ENCODE peak calls at places on chromosomes 12 and 14, in eight cellular contexts. One of them, this sample, is unnamed.

GRCh38 chr14:97379091-97379531 is 581.9 kb downstream of the VRK1 start:
- DNase-seq in activated T-cell treated with anti-CD3 and anti-CD28 coated beads, Interleukin-2, amount 50 U/mL, for 4 hours: peak
- DNase-seq in fibroblast of the conjunctiva: no peak
- DNase-seq in stimulated activated CD8-positive, alpha-beta memory T cell treated with anti-CD3 and anti-CD28 coated beads, Interleukin-7, amount 100 ng/mL, for 4 hours: peak
- DNase-seq in left cardiac atrium: no peak
- DNase-seq in HEK293T: no peak
- DNase-seq in Peyer's patch: peak
- DNase-seq in activated gamma-delta T cell treated with Interleukin-2 at 50 U/mL for 16 hours: peak
- DNase-seq in this sample: no peak

GRCh38 chr12:18242380-18243089 is 18.8 kb upstream of the PIK3C2G start:
- DNase-seq in activated T-cell treated with anti-CD3 and anti-CD28 coated beads, Interleukin-2, amount 50 U/mL, for 4 hours: no peak
- DNase-seq in fibroblast of the conjunctiva: no peak
- DNase-seq in stimulated activated CD8-positive, alpha-beta memory T cell treated with anti-CD3 and anti-CD28 coated beads, Interleukin-7, amount 100 ng/mL, for 4 hours: no peak
- DNase-seq in left cardiac atrium: no peak
- DNase-seq in HEK293T: no peak
- DNase-seq in Peyer's patch: no peak
- DNase-seq in activated gamma-delta T cell treated with Interleukin-2 at 50 U/mL for 16 hours: no peak
- DNase-seq in this sample: peak

GRCh38 chr12:132393245-132393795 is 63.9 kb upstream of the GALNT9 start:
- DNase-seq in activated T-cell treated with anti-CD3 and anti-CD28 coated beads, Interleukin-2, amount 50 U/mL, for 4 hours: no peak
- DNase-seq in fibroblast of the conjunctiva: no peak
- DNase-seq in stimulated activated CD8-positive, alpha-beta memory T cell treated with anti-CD3 and anti-CD28 coated beads, Interleukin-7, amount 100 ng/mL, for 4 hours: no peak
- DNase-seq in left cardiac atrium: no peak
- DNase-seq in HEK293T: no peak
- DNase-seq in Peyer's patch: no peak
- DNase-seq in activated gamma-delta T cell treated with Interleukin-2 at 50 U/mL for 16 hours: no peak
- DNase-seq in this sample: no peak

GRCh38 chr12:105317453-105317852 is 13.0 kb upstream of the C12orf75 start:
- DNase-seq in activated T-cell treated with anti-CD3 and anti-CD28 coated beads, Interleukin-2, amount 50 U/mL, for 4 hours: no peak
- DNase-seq in fibroblast of the conjunctiva: no peak
- DNase-seq in stimulated activated CD8-positive, alpha-beta memory T cell treated with anti-CD3 and anti-CD28 coated beads, Interleukin-7, amount 100 ng/mL, for 4 hours: no peak
- DNase-seq in left cardiac atrium: no peak
- DNase-seq in HEK293T: no peak
- DNase-seq in Peyer's patch: no peak
- DNase-seq in activated gamma-delta T cell treated with Interleukin-2 at 50 U/mL for 16 hours: no peak
- DNase-seq in this sample: no peak

GRCh38 chr14:73472182-73473114 is 14.1 kb upstream of the NUMB start:
- DNase-seq in activated T-cell treated with anti-CD3 and anti-CD28 coated beads, Interleukin-2, amount 50 U/mL, for 4 hours: no peak
- DNase-seq in fibroblast of the conjunctiva: peak
- DNase-seq in stimulated activated CD8-positive, alpha-beta memory T cell treated with anti-CD3 and anti-CD28 coated beads, Interleukin-7, amount 100 ng/mL, for 4 hours: no peak
- DNase-seq in left cardiac atrium: no peak
- DNase-seq in HEK293T: peak
- DNase-seq in Peyer's patch: no peak
- DNase-seq in activated gamma-delta T cell treated with Interleukin-2 at 50 U/mL for 16 hours: no peak
- DNase-seq in this sample: no peak

GRCh38 chr14:67172056-67172455 is 17.2 kb upstream of the GARIN2 start:
- DNase-seq in activated T-cell treated with anti-CD3 and anti-CD28 coated beads, Interleukin-2, amount 50 U/mL, for 4 hours: no peak
- DNase-seq in fibroblast of the conjunctiva: no peak
- DNase-seq in stimulated activated CD8-positive, alpha-beta memory T cell treated with anti-CD3 and anti-CD28 coated beads, Interleukin-7, amount 100 ng/mL, for 4 hours: no peak
- DNase-seq in left cardiac atrium: no peak
- DNase-seq in HEK293T: no peak
- DNase-seq in Peyer's patch: no peak
- DNase-seq in activated gamma-delta T cell treated with Interleukin-2 at 50 U/mL for 16 hours: no peak
- DNase-seq in this sample: no peak

GRCh38 chr12:52260351-52261210 is 13.9 kb upstream of the KRT86 start:
- DNase-seq in activated T-cell treated with anti-CD3 and anti-CD28 coated beads, Interleukin-2, amount 50 U/mL, for 4 hours: no peak
- DNase-seq in fibroblast of the conjunctiva: peak
- DNase-seq in stimulated activated CD8-positive, alpha-beta memory T cell treated with anti-CD3 and anti-CD28 coated beads, Interleukin-7, amount 100 ng/mL, for 4 hours: no peak
- DNase-seq in left cardiac atrium: no peak
- DNase-seq in HEK293T: peak
- DNase-seq in Peyer's patch: no peak
- DNase-seq in activated gamma-delta T cell treated with Interleukin-2 at 50 U/mL for 16 hours: no peak
- DNase-seq in this sample: no peak

GRCh38 chr12:42237052-42237852 is 796 bp downstream of the YAF2 start:
- DNase-seq in activated T-cell treated with anti-CD3 and anti-CD28 coated beads, Interleukin-2, amount 50 U/mL, for 4 hours: peak
- DNase-seq in fibroblast of the conjunctiva: peak
- DNase-seq in stimulated activated CD8-positive, alpha-beta memory T cell treated with anti-CD3 and anti-CD28 coated beads, Interleukin-7, amount 100 ng/mL, for 4 hours: peak
- DNase-seq in left cardiac atrium: peak
- DNase-seq in HEK293T: peak
- DNase-seq in Peyer's patch: peak
- DNase-seq in activated gamma-delta T cell treated with Interleukin-2 at 50 U/mL for 16 hours: peak
- DNase-seq in this sample: peak

GRCh38 chr12:111175404-111175803 is 193.5 kb downstream of the PHETA1 start:
- DNase-seq in activated T-cell treated with anti-CD3 and anti-CD28 coated beads, Interleukin-2, amount 50 U/mL, for 4 hours: no peak
- DNase-seq in fibroblast of the conjunctiva: no peak
- DNase-seq in stimulated activated CD8-positive, alpha-beta memory T cell treated with anti-CD3 and anti-CD28 coated beads, Interleukin-7, amount 100 ng/mL, for 4 hours: no peak
- DNase-seq in left cardiac atrium: no peak
- DNase-seq in HEK293T: no peak
- DNase-seq in Peyer's patch: no peak
- DNase-seq in activated gamma-delta T cell treated with Interleukin-2 at 50 U/mL for 16 hours: no peak
- DNase-seq in this sample: no peak

GRCh38 chr12:123966596-123966995 is 6.0 kb downstream of the CCDC92 start:
- DNase-seq in activated T-cell treated with anti-CD3 and anti-CD28 coated beads, Interleukin-2, amount 50 U/mL, for 4 hours: no peak
- DNase-seq in fibroblast of the conjunctiva: no peak
- DNase-seq in stimulated activated CD8-positive, alpha-beta memory T cell treated with anti-CD3 and anti-CD28 coated beads, Interleukin-7, amount 100 ng/mL, for 4 hours: no peak
- DNase-seq in left cardiac atrium: no peak
- DNase-seq in HEK293T: no peak
- DNase-seq in Peyer's patch: no peak
- DNase-seq in activated gamma-delta T cell treated with Interleukin-2 at 50 U/mL for 16 hours: no peak
- DNase-seq in this sample: no peak

GRCh38 chr12:10211975-10212622 is 578 bp upstream of the GABARAPL1 start:
- DNase-seq in activated T-cell treated with anti-CD3 and anti-CD28 coated beads, Interleukin-2, amount 50 U/mL, for 4 hours: peak
- DNase-seq in fibroblast of the conjunctiva: peak
- DNase-seq in stimulated activated CD8-positive, alpha-beta memory T cell treated with anti-CD3 and anti-CD28 coated beads, Interleukin-7, amount 100 ng/mL, for 4 hours: peak
- DNase-seq in left cardiac atrium: peak
- DNase-seq in HEK293T: peak
- DNase-seq in Peyer's patch: peak
- DNase-seq in activated gamma-delta T cell treated with Interleukin-2 at 50 U/mL for 16 hours: peak
- DNase-seq in this sample: peak

GRCh38 chr14:49593016-49593415 is 5.7 kb upstream of the LRR1 start:
- DNase-seq in activated T-cell treated with anti-CD3 and anti-CD28 coated beads, Interleukin-2, amount 50 U/mL, for 4 hours: no peak
- DNase-seq in fibroblast of the conjunctiva: no peak
- DNase-seq in stimulated activated CD8-positive, alpha-beta memory T cell treated with anti-CD3 and anti-CD28 coated beads, Interleukin-7, amount 100 ng/mL, for 4 hours: no peak
- DNase-seq in left cardiac atrium: no peak
- DNase-seq in HEK293T: no peak
- DNase-seq in Peyer's patch: no peak
- DNase-seq in activated gamma-delta T cell treated with Interleukin-2 at 50 U/mL for 16 hours: no peak
- DNase-seq in this sample: no peak

GRCh38 chr12:47887529-47887928 is 17.3 kb downstream of the VDR start:
- DNase-seq in activated T-cell treated with anti-CD3 and anti-CD28 coated beads, Interleukin-2, amount 50 U/mL, for 4 hours: no peak
- DNase-seq in fibroblast of the conjunctiva: no peak
- DNase-seq in stimulated activated CD8-positive, alpha-beta memory T cell treated with anti-CD3 and anti-CD28 coated beads, Interleukin-7, amount 100 ng/mL, for 4 hours: no peak
- DNase-seq in left cardiac atrium: no peak
- DNase-seq in HEK293T: no peak
- DNase-seq in Peyer's patch: no peak
- DNase-seq in activated gamma-delta T cell treated with Interleukin-2 at 50 U/mL for 16 hours: no peak
- DNase-seq in this sample: no peak

GRCh38 chr14:100602621-100603020 is 15.4 kb upstream of the BEGAIN start:
- DNase-seq in activated T-cell treated with anti-CD3 and anti-CD28 coated beads, Interleukin-2, amount 50 U/mL, for 4 hours: no peak
- DNase-seq in fibroblast of the conjunctiva: no peak
- DNase-seq in stimulated activated CD8-positive, alpha-beta memory T cell treated with anti-CD3 and anti-CD28 coated beads, Interleukin-7, amount 100 ng/mL, for 4 hours: no peak
- DNase-seq in left cardiac atrium: no peak
- DNase-seq in HEK293T: no peak
- DNase-seq in Peyer's patch: no peak
- DNase-seq in activated gamma-delta T cell treated with Interleukin-2 at 50 U/mL for 16 hours: no peak
- DNase-seq in this sample: peak

GRCh38 chr12:10672231-10672868 is 1.5 kb downstream of the STYK1 start:
- DNase-seq in activated T-cell treated with anti-CD3 and anti-CD28 coated beads, Interleukin-2, amount 50 U/mL, for 4 hours: no peak
- DNase-seq in fibroblast of the conjunctiva: no peak
- DNase-seq in stimulated activated CD8-positive, alpha-beta memory T cell treated with anti-CD3 and anti-CD28 coated beads, Interleukin-7, amount 100 ng/mL, for 4 hours: peak
- DNase-seq in left cardiac atrium: no peak
- DNase-seq in HEK293T: no peak
- DNase-seq in Peyer's patch: no peak
- DNase-seq in activated gamma-delta T cell treated with Interleukin-2 at 50 U/mL for 16 hours: peak
- DNase-seq in this sample: peak

GRCh38 chr12:31518680-31519227 is 72.2 kb downstream of the DENND5B start:
- DNase-seq in activated T-cell treated with anti-CD3 and anti-CD28 coated beads, Interleukin-2, amount 50 U/mL, for 4 hours: no peak
- DNase-seq in fibroblast of the conjunctiva: peak
- DNase-seq in stimulated activated CD8-positive, alpha-beta memory T cell treated with anti-CD3 and anti-CD28 coated beads, Interleukin-7, amount 100 ng/mL, for 4 hours: no peak
- DNase-seq in left cardiac atrium: peak
- DNase-seq in HEK293T: no peak
- DNase-seq in Peyer's patch: no peak
- DNase-seq in activated gamma-delta T cell treated with Interleukin-2 at 50 U/mL for 16 hours: no peak
- DNase-seq in this sample: no peak

GRCh38 chr12:88207921-88208640 is 66.0 kb downstream of the TMTC3 start:
- DNase-seq in activated T-cell treated with anti-CD3 and anti-CD28 coated beads, Interleukin-2, amount 50 U/mL, for 4 hours: no peak
- DNase-seq in fibroblast of the conjunctiva: peak
- DNase-seq in stimulated activated CD8-positive, alpha-beta memory T cell treated with anti-CD3 and anti-CD28 coated beads, Interleukin-7, amount 100 ng/mL, for 4 hours: no peak
- DNase-seq in left cardiac atrium: no peak
- DNase-seq in HEK293T: no peak
- DNase-seq in Peyer's patch: no peak
- DNase-seq in activated gamma-delta T cell treated with Interleukin-2 at 50 U/mL for 16 hours: no peak
- DNase-seq in this sample: no peak

GRCh38 chr12:24197517-24197916 is 248.0 kb upstream of the SOX5 start:
- DNase-seq in activated T-cell treated with anti-CD3 and anti-CD28 coated beads, Interleukin-2, amount 50 U/mL, for 4 hours: no peak
- DNase-seq in fibroblast of the conjunctiva: no peak
- DNase-seq in stimulated activated CD8-positive, alpha-beta memory T cell treated with anti-CD3 and anti-CD28 coated beads, Interleukin-7, amount 100 ng/mL, for 4 hours: no peak
- DNase-seq in left cardiac atrium: no peak
- DNase-seq in HEK293T: no peak
- DNase-seq in Peyer's patch: no peak
- DNase-seq in activated gamma-delta T cell treated with Interleukin-2 at 50 U/mL for 16 hours: no peak
- DNase-seq in this sample: no peak

GRCh38 chr12:19491863-19492262 is 52.6 kb downstream of the AEBP2 start:
- DNase-seq in activated T-cell treated with anti-CD3 and anti-CD28 coated beads, Interleukin-2, amount 50 U/mL, for 4 hours: no peak
- DNase-seq in fibroblast of the conjunctiva: no peak
- DNase-seq in stimulated activated CD8-positive, alpha-beta memory T cell treated with anti-CD3 and anti-CD28 coated beads, Interleukin-7, amount 100 ng/mL, for 4 hours: no peak
- DNase-seq in left cardiac atrium: no peak
- DNase-seq in HEK293T: no peak
- DNase-seq in Peyer's patch: no peak
- DNase-seq in activated gamma-delta T cell treated with Interleukin-2 at 50 U/mL for 16 hours: no peak
- DNase-seq in this sample: no peak

GRCh38 chr14:76329951-76330350 is 46.0 kb upstream of the ESRRB start:
- DNase-seq in activated T-cell treated with anti-CD3 and anti-CD28 coated beads, Interleukin-2, amount 50 U/mL, for 4 hours: no peak
- DNase-seq in fibroblast of the conjunctiva: no peak
- DNase-seq in stimulated activated CD8-positive, alpha-beta memory T cell treated with anti-CD3 and anti-CD28 coated beads, Interleukin-7, amount 100 ng/mL, for 4 hours: no peak
- DNase-seq in left cardiac atrium: no peak
- DNase-seq in HEK293T: no peak
- DNase-seq in Peyer's patch: no peak
- DNase-seq in activated gamma-delta T cell treated with Interleukin-2 at 50 U/mL for 16 hours: no peak
- DNase-seq in this sample: no peak

GRCh38 chr12:45966486-45966885 is 23.9 kb downstream of the SCAF11 start:
- DNase-seq in activated T-cell treated with anti-CD3 and anti-CD28 coated beads, Interleukin-2, amount 50 U/mL, for 4 hours: no peak
- DNase-seq in fibroblast of the conjunctiva: peak
- DNase-seq in stimulated activated CD8-positive, alpha-beta memory T cell treated with anti-CD3 and anti-CD28 coated beads, Interleukin-7, amount 100 ng/mL, for 4 hours: no peak
- DNase-seq in left cardiac atrium: no peak
- DNase-seq in HEK293T: no peak
- DNase-seq in Peyer's patch: no peak
- DNase-seq in activated gamma-delta T cell treated with Interleukin-2 at 50 U/mL for 16 hours: no peak
- DNase-seq in this sample: no peak

GRCh38 chr12:21528953-21529352 is 2.9 kb downstream of the SPX start:
- DNase-seq in activated T-cell treated with anti-CD3 and anti-CD28 coated beads, Interleukin-2, amount 50 U/mL, for 4 hours: no peak
- DNase-seq in fibroblast of the conjunctiva: no peak
- DNase-seq in stimulated activated CD8-positive, alpha-beta memory T cell treated with anti-CD3 and anti-CD28 coated beads, Interleukin-7, amount 100 ng/mL, for 4 hours: no peak
- DNase-seq in left cardiac atrium: no peak
- DNase-seq in HEK293T: no peak
- DNase-seq in Peyer's patch: no peak
- DNase-seq in activated gamma-delta T cell treated with Interleukin-2 at 50 U/mL for 16 hours: no peak
- DNase-seq in this sample: no peak

GRCh38 chr14:36553650-36554260 is 28.7 kb downstream of the NKX2-8 start:
- DNase-seq in activated T-cell treated with anti-CD3 and anti-CD28 coated beads, Interleukin-2, amount 50 U/mL, for 4 hours: no peak
- DNase-seq in fibroblast of the conjunctiva: peak
- DNase-seq in stimulated activated CD8-positive, alpha-beta memory T cell treated with anti-CD3 and anti-CD28 coated beads, Interleukin-7, amount 100 ng/mL, for 4 hours: no peak
- DNase-seq in left cardiac atrium: no peak
- DNase-seq in HEK293T: peak
- DNase-seq in Peyer's patch: no peak
- DNase-seq in activated gamma-delta T cell treated with Interleukin-2 at 50 U/mL for 16 hours: no peak
- DNase-seq in this sample: peak

GRCh38 chr12:78209851-78210493 is 379.3 kb downstream of the NAV3 start:
- DNase-seq in activated T-cell treated with anti-CD3 and anti-CD28 coated beads, Interleukin-2, amount 50 U/mL, for 4 hours: no peak
- DNase-seq in fibroblast of the conjunctiva: peak
- DNase-seq in stimulated activated CD8-positive, alpha-beta memory T cell treated with anti-CD3 and anti-CD28 coated beads, Interleukin-7, amount 100 ng/mL, for 4 hours: no peak
- DNase-seq in left cardiac atrium: no peak
- DNase-seq in HEK293T: no peak
- DNase-seq in Peyer's patch: no peak
- DNase-seq in activated gamma-delta T cell treated with Interleukin-2 at 50 U/mL for 16 hours: no peak
- DNase-seq in this sample: no peak

GRCh38 chr12:19129486-19130223 is at the start of gene PLEKHA5:
- DNase-seq in activated T-cell treated with anti-CD3 and anti-CD28 coated beads, Interleukin-2, amount 50 U/mL, for 4 hours: peak
- DNase-seq in fibroblast of the conjunctiva: peak
- DNase-seq in stimulated activated CD8-positive, alpha-beta memory T cell treated with anti-CD3 and anti-CD28 coated beads, Interleukin-7, amount 100 ng/mL, for 4 hours: peak
- DNase-seq in left cardiac atrium: peak
- DNase-seq in HEK293T: peak
- DNase-seq in Peyer's patch: peak
- DNase-seq in activated gamma-delta T cell treated with Interleukin-2 at 50 U/mL for 16 hours: peak
- DNase-seq in this sample: peak

GRCh38 chr12:69508091-69508490 is 37.9 kb downstream of the FRS2 start:
- DNase-seq in activated T-cell treated with anti-CD3 and anti-CD28 coated beads, Interleukin-2, amount 50 U/mL, for 4 hours: no peak
- DNase-seq in fibroblast of the conjunctiva: no peak
- DNase-seq in stimulated activated CD8-positive, alpha-beta memory T cell treated with anti-CD3 and anti-CD28 coated beads, Interleukin-7, amount 100 ng/mL, for 4 hours: no peak
- DNase-seq in left cardiac atrium: no peak
- DNase-seq in HEK293T: no peak
- DNase-seq in Peyer's patch: no peak
- DNase-seq in activated gamma-delta T cell treated with Interleukin-2 at 50 U/mL for 16 hours: no peak
- DNase-seq in this sample: no peak

GRCh38 chr12:6276936-6277615 is 33.4 kb upstream of the PLEKHG6 start:
- DNase-seq in activated T-cell treated with anti-CD3 and anti-CD28 coated beads, Interleukin-2, amount 50 U/mL, for 4 hours: no peak
- DNase-seq in fibroblast of the conjunctiva: no peak
- DNase-seq in stimulated activated CD8-positive, alpha-beta memory T cell treated with anti-CD3 and anti-CD28 coated beads, Interleukin-7, amount 100 ng/mL, for 4 hours: no peak
- DNase-seq in left cardiac atrium: no peak
- DNase-seq in HEK293T: no peak
- DNase-seq in Peyer's patch: no peak
- DNase-seq in activated gamma-delta T cell treated with Interleukin-2 at 50 U/mL for 16 hours: no peak
- DNase-seq in this sample: peak

GRCh38 chr14:93032301-93032929 is 83.3 kb downstream of the ITPK1 start:
- DNase-seq in activated T-cell treated with anti-CD3 and anti-CD28 coated beads, Interleukin-2, amount 50 U/mL, for 4 hours: no peak
- DNase-seq in fibroblast of the conjunctiva: peak
- DNase-seq in stimulated activated CD8-positive, alpha-beta memory T cell treated with anti-CD3 and anti-CD28 coated beads, Interleukin-7, amount 100 ng/mL, for 4 hours: no peak
- DNase-seq in left cardiac atrium: no peak
- DNase-seq in HEK293T: no peak
- DNase-seq in Peyer's patch: no peak
- DNase-seq in activated gamma-delta T cell treated with Interleukin-2 at 50 U/mL for 16 hours: no peak
- DNase-seq in this sample: no peak

GRCh38 chr14:82251434-82251833 is 717.8 kb upstream of the SEL1L start:
- DNase-seq in activated T-cell treated with anti-CD3 and anti-CD28 coated beads, Interleukin-2, amount 50 U/mL, for 4 hours: no peak
- DNase-seq in fibroblast of the conjunctiva: no peak
- DNase-seq in stimulated activated CD8-positive, alpha-beta memory T cell treated with anti-CD3 and anti-CD28 coated beads, Interleukin-7, amount 100 ng/mL, for 4 hours: no peak
- DNase-seq in left cardiac atrium: no peak
- DNase-seq in HEK293T: no peak
- DNase-seq in Peyer's patch: no peak
- DNase-seq in activated gamma-delta T cell treated with Interleukin-2 at 50 U/mL for 16 hours: no peak
- DNase-seq in this sample: no peak

GRCh38 chr14:67636361-67636919 is 16.7 kb downstream of the ARG2 start:
- DNase-seq in activated T-cell treated with anti-CD3 and anti-CD28 coated beads, Interleukin-2, amount 50 U/mL, for 4 hours: no peak
- DNase-seq in fibroblast of the conjunctiva: peak
- DNase-seq in stimulated activated CD8-positive, alpha-beta memory T cell treated with anti-CD3 and anti-CD28 coated beads, Interleukin-7, amount 100 ng/mL, for 4 hours: no peak
- DNase-seq in left cardiac atrium: no peak
- DNase-seq in HEK293T: no peak
- DNase-seq in Peyer's patch: no peak
- DNase-seq in activated gamma-delta T cell treated with Interleukin-2 at 50 U/mL for 16 hours: no peak
- DNase-seq in this sample: no peak

GRCh38 chr14:66859063-66859671 is 330.1 kb upstream of the GARIN2 start:
- DNase-seq in activated T-cell treated with anti-CD3 and anti-CD28 coated beads, Interleukin-2, amount 50 U/mL, for 4 hours: no peak
- DNase-seq in fibroblast of the conjunctiva: no peak
- DNase-seq in stimulated activated CD8-positive, alpha-beta memory T cell treated with anti-CD3 and anti-CD28 coated beads, Interleukin-7, amount 100 ng/mL, for 4 hours: no peak
- DNase-seq in left cardiac atrium: no peak
- DNase-seq in HEK293T: no peak
- DNase-seq in Peyer's patch: no peak
- DNase-seq in activated gamma-delta T cell treated with Interleukin-2 at 50 U/mL for 16 hours: no peak
- DNase-seq in this sample: no peak

GRCh38 chr12:95173392-95174251 is 43.6 kb downstream of the FGD6 start:
- DNase-seq in activated T-cell treated with anti-CD3 and anti-CD28 coated beads, Interleukin-2, amount 50 U/mL, for 4 hours: no peak
- DNase-seq in fibroblast of the conjunctiva: peak
- DNase-seq in stimulated activated CD8-positive, alpha-beta memory T cell treated with anti-CD3 and anti-CD28 coated beads, Interleukin-7, amount 100 ng/mL, for 4 hours: no peak
- DNase-seq in left cardiac atrium: peak
- DNase-seq in HEK293T: no peak
- DNase-seq in Peyer's patch: peak
- DNase-seq in activated gamma-delta T cell treated with Interleukin-2 at 50 U/mL for 16 hours: no peak
- DNase-seq in this sample: peak

This sample was measured in left colon.